ENCODE peak calls at places on chromosomes 2 and 18, in ten cellular contexts. L, Z, B, K, Q, I, M, D, H and O are unnamed samples.

GRCh38 chr2:8138923-8139667 is 542.8 kb upstream of the ID2 start:
- DNase-seq in L (no peak), Z (peak), B (no peak), K (no peak), Q (no peak), I (no peak), M (no peak), D (no peak), H (peak), O (no peak)

GRCh38 chr2:120344991-120345975 is 653 bp upstream of the INHBB start:
- DNase-seq in L (no peak), Z (no peak), B (no peak), K (no peak), Q (peak), I (no peak), M (peak), D (no peak), H (no peak), O (no peak)

GRCh38 chr2:138071720-138072719 is 107.7 kb downstream of the HNMT start:
- DNase-seq in L (no peak), Z (no peak), B (peak), K (no peak), Q (no peak), I (no peak), M (peak), D (peak), H (no peak), O (peak)

GRCh38 chr2:227942021-227942420 is 70.6 kb downstream of the DAW1 start:
- DNase-seq in L (no peak), Z (no peak), B (no peak), K (no peak), Q (no peak), I (no peak), M (no peak), D (no peak), H (no peak), O (no peak)

GRCh38 chr2:11717623-11718022 is 28.8 kb upstream of the LPIN1 start:
- DNase-seq in L (no peak), Z (no peak), B (no peak), K (no peak), Q (no peak), I (no peak), M (no peak), D (no peak), H (no peak), O (no peak)

GRCh38 chr2:151774506-151774905 is 40.2 kb upstream of the NEB start:
- DNase-seq in L (no peak), Z (no peak), B (no peak), K (no peak), Q (no peak), I (no peak), M (no peak), D (no peak), H (no peak), O (no peak)

GRCh38 chr2:179106342-179107178 is 56.6 kb upstream of the CCDC141 start:
- DNase-seq in L (peak), Z (no peak), B (peak), K (no peak), Q (no peak), I (no peak), M (peak), D (peak), H (no peak), O (peak)

GRCh38 chr2:158414538-158414937 is 42.0 kb downstream of the CCDC148 start:
- DNase-seq in L (no peak), Z (no peak), B (no peak), K (no peak), Q (no peak), I (no peak), M (no peak), D (no peak), H (no peak), O (no peak)

GRCh38 chr2:74849228-74849892 is 15.4 kb downstream of the HK2 start:
- DNase-seq in L (peak), Z (no peak), B (no peak), K (peak), Q (peak), I (peak), M (no peak), D (no peak), H (no peak), O (no peak)

GRCh38 chr2:25347205-25347815 is 5.6 kb upstream of the DNMT3A start:
- DNase-seq in L (no peak), Z (no peak), B (no peak), K (no peak), Q (no peak), I (no peak), M (peak), D (no peak), H (no peak), O (no peak)

GRCh38 chr2:215830313-215830712 is 183.0 kb downstream of the MREG start:
- DNase-seq in L (peak), Z (peak), B (no peak), K (no peak), Q (no peak), I (no peak), M (peak), D (no peak), H (peak), O (no peak)

GRCh38 chr2:26345554-26346453 is at the start of gene SELENOI:
- DNase-seq in L (peak), Z (peak), B (peak), K (peak), Q (peak), I (peak), M (peak), D (peak), H (peak), O (peak)

GRCh38 chr18:49727816-49728215 is 85.5 kb downstream of the ACAA2 start:
- DNase-seq in L (no peak), Z (no peak), B (no peak), K (no peak), Q (no peak), I (no peak), M (no peak), D (no peak), H (no peak), O (no peak)

GRCh38 chr2:10448646-10449480 is 736 bp upstream of the ODC1 start:
- DNase-seq in L (peak), Z (peak), B (no peak), K (peak), Q (peak), I (peak), M (no peak), D (peak), H (peak), O (no peak)

GRCh38 chr2:68284896-68285295 is 32.6 kb upstream of the PPP3R1 start:
- DNase-seq in L (peak), Z (peak), B (no peak), K (no peak), Q (no peak), I (no peak), M (peak), D (no peak), H (no peak), O (no peak)

GRCh38 chr2:17616405-17616804 is 75.9 kb downstream of the VSNL1 start:
- DNase-seq in L (no peak), Z (no peak), B (peak), K (no peak), Q (no peak), I (no peak), M (no peak), D (no peak), H (no peak), O (no peak)

GRCh38 chr2:160336091-160336490 is 136.0 kb upstream of the ITGB6 start:
- DNase-seq in L (no peak), Z (no peak), B (no peak), K (no peak), Q (no peak), I (no peak), M (no peak), D (no peak), H (no peak), O (no peak)

GRCh38 chr2:71605173-71605641 is 151.8 kb downstream of the DYSF start:
- DNase-seq in L (peak), Z (peak), B (peak), K (peak), Q (no peak), I (no peak), M (no peak), D (no peak), H (peak), O (no peak)

GRCh38 chr18:2570772-2571199 is 519 bp downstream of the METTL4 start:
- DNase-seq in L (peak), Z (peak), B (peak), K (peak), Q (peak), I (peak), M (peak), D (peak), H (peak), O (no peak)

GRCh38 chr2:166417669-166418068 is 41.9 kb upstream of the SCN9A start:
- DNase-seq in L (no peak), Z (no peak), B (no peak), K (no peak), Q (peak), I (peak), M (peak), D (no peak), H (no peak), O (no peak)

GRCh38 chr2:100992262-100992661 is 9.8 kb upstream of the RPL31 start:
- DNase-seq in L (no peak), Z (no peak), B (peak), K (no peak), Q (no peak), I (no peak), M (no peak), D (no peak), H (no peak), O (no peak)

GRCh38 chr2:202721621-202722020 is 86.9 kb downstream of the FAM117B start:
- DNase-seq in L (no peak), Z (no peak), B (no peak), K (no peak), Q (peak), I (no peak), M (peak), D (no peak), H (no peak), O (no peak)

GRCh38 chr2:120508581-120509041 is 162.7 kb downstream of the INHBB start:
- DNase-seq in L (no peak), Z (no peak), B (no peak), K (no peak), Q (no peak), I (no peak), M (no peak), D (no peak), H (peak), O (peak)

GRCh38 chr18:36808681-36809080 is 20.1 kb downstream of the TPGS2 start:
- DNase-seq in L (no peak), Z (no peak), B (no peak), K (no peak), Q (no peak), I (no peak), M (no peak), D (no peak), H (no peak), O (no peak)

GRCh38 chr2:43848174-43848573 is 9.4 kb downstream of the ABCG8 start:
- DNase-seq in L (no peak), Z (no peak), B (no peak), K (no peak), Q (no peak), I (peak), M (no peak), D (no peak), H (no peak), O (no peak)

GRCh38 chr18:65753520-65753919 is 2.7 kb downstream of the CDH7 start:
- DNase-seq in L (no peak), Z (no peak), B (no peak), K (no peak), Q (peak), I (peak), M (peak), D (no peak), H (no peak), O (no peak)

GRCh38 chr2:119174216-119174992 is 15.9 kb upstream of the C1QL2 start:
- DNase-seq in L (peak), Z (no peak), B (no peak), K (peak), Q (peak), I (peak), M (peak), D (peak), H (no peak), O (no peak)

GRCh38 chr2:240964854-240965295 is 33.5 kb upstream of the SNED1 start:
- DNase-seq in L (no peak), Z (no peak), B (peak), K (peak), Q (no peak), I (peak), M (no peak), D (no peak), H (no peak), O (no peak)

GRCh38 chr2:239949537-239949936 is 75.6 kb downstream of the NDUFA10 start:
- DNase-seq in L (no peak), Z (no peak), B (no peak), K (peak), Q (no peak), I (no peak), M (no peak), D (no peak), H (no peak), O (no peak)

GRCh38 chr2:237414056-237414661 is at the start of gene COL6A3:
- DNase-seq in L (peak), Z (peak), B (peak), K (no peak), Q (no peak), I (no peak), M (peak), D (no peak), H (peak), O (no peak)

GRCh38 chr2:27390822-27391679 is 10.5 kb upstream of the ZNF513 start:
- DNase-seq in L (no peak), Z (no peak), B (no peak), K (no peak), Q (no peak), I (no peak), M (no peak), D (no peak), H (no peak), O (no peak)
- H3K27ac ChIP-seq in L (no peak), Z (no peak), B (no peak), K (peak), Q (no peak), I (no peak), M (no peak), D (no peak), H (no peak), O (no peak)

GRCh38 chr2:144510206-144510991 is 9.5 kb downstream of the ZEB2 start:
- DNase-seq in L (peak), Z (no peak), B (peak), K (peak), Q (peak), I (no peak), M (peak), D (no peak), H (peak), O (no peak)
- H3K27ac ChIP-seq in L (peak), Z (peak), B (peak), K (peak), Q (no peak), I (no peak), M (peak), D (no peak), H (peak), O (no peak)

GRCh38 chr2:207131634-207132418 is 33.9 kb downstream of the KLF7 start:
- DNase-seq in L (no peak), Z (no peak), B (no peak), K (no peak), Q (no peak), I (no peak), M (no peak), D (no peak), H (no peak), O (no peak)

GRCh38 chr2:207135340-207135739 is 30.4 kb downstream of the KLF7 start:
- DNase-seq in L (no peak), Z (no peak), B (no peak), K (no peak), Q (no peak), I (no peak), M (no peak), D (no peak), H (no peak), O (no peak)

GRCh38 chr2:207133862-207134519 is 31.8 kb downstream of the KLF7 start:
- DNase-seq in L (peak), Z (peak), B (peak), K (no peak), Q (peak), I (peak), M (peak), D (no peak), H (peak), O (peak)

GRCh38 chr2:207130958-207131521 is 34.7 kb downstream of the KLF7 start:
- DNase-seq in L (no peak), Z (no peak), B (no peak), K (no peak), Q (no peak), I (no peak), M (no peak), D (no peak), H (no peak), O (no peak)

DNA sequence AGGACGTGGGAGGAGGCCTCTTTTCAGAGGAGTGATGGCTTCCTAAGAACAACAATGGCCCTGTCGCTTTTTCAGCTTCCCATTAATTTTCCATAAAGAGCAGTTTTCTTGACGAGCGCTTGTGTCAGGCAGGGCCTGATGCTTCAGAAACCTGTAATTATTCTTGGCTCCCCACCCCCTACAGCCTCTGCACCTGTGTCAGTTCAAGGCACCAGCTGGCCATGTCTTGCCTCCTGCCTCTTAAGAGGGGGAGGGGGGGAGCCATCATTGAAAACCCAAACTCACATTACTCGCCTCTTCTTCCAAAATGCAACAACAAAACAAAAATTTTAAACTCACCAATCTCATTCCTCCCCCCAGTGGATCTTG is 32.3 kb downstream of the KLF7 start:
- DNase-seq in L (peak), Z (no peak), B (no peak), K (no peak), Q (peak), I (peak), M (no peak), D (no peak), H (no peak), O (no peak)
- H3K27ac ChIP-seq in L (peak), Z (peak), B (peak), K (no peak), Q (peak), I (peak), M (peak), D (peak), H (peak), O (peak)

DNA sequence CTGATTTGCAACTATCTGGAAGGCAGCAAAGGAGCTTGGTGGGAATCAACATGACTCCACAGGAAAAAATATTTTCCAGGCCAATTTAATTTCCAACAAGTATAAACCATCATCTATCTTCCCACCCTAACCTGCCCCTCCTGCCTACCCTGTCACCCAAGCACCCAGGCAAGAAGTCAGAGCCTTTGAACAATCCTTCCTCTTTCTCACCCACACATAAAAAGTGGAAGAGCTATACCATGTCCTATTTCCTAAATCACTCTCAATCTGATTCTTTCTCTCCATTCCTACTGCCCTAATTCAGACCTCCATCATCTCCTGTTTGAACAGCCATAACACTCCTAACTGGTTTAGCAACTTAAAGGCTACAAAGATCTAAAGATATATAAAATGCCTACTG is 12.6 kb downstream of the SPIRE1 start:
- DNase-seq in L (no peak), Z (no peak), B (no peak), K (no peak), Q (no peak), I (no peak), M (no peak), D (no peak), H (no peak), O (no peak)
- H3K27ac ChIP-seq in L (peak), Z (no peak), B (no peak), K (no peak), Q (no peak), I (no peak), M (no peak), D (no peak), H (peak), O (peak)

DNA sequence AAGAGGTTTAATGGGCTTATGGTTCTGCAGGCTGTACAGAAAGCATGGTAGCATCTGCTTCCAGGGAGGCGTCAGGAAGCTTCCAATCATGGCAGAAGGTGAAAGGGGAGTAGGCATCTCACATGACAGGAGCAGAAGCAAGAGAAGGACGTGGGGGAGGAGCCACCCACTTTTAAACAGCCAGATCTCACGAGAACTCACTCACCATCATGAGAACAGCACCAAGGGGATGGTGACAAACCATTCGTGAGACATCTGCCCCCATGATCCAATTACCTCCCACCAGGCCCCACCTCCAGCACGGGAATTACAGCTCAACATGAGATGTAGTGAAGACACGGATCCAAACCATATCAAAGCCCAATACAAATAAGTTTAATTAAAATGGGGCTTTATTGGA is 113.8 kb downstream of the ATL2 start:
- DNase-seq in L (no peak), Z (no peak), B (no peak), K (no peak), Q (no peak), I (no peak), M (no peak), D (no peak), H (no peak), O (no peak)
- H3K27ac ChIP-seq in L (no peak), Z (no peak), B (no peak), K (no peak), Q (no peak), I (no peak), M (no peak), D (no peak), H (no peak), O (no peak)

GRCh38 chr2:85131116-85131515 is 2.1 kb upstream of the TCF7L1 start:
- DNase-seq in L (no peak), Z (peak), B (no peak), K (no peak), Q (peak), I (no peak), M (peak), D (no peak), H (no peak), O (no peak)

GRCh38 chr2:85130407-85130806 is 2.8 kb upstream of the TCF7L1 start:
- DNase-seq in L (no peak), Z (no peak), B (no peak), K (no peak), Q (no peak), I (no peak), M (no peak), D (no peak), H (no peak), O (no peak)

GRCh38 chr2:85133751-85134254 is 611 bp downstream of the TCF7L1 start:
- DNase-seq in L (peak), Z (peak), B (peak), K (no peak), Q (peak), I (no peak), M (peak), D (peak), H (peak), O (no peak)

GRCh38 chr2:85132834-85133637 is at the start of gene TCF7L1:
- DNase-seq in L (peak), Z (peak), B (peak), K (peak), Q (peak), I (peak), M (peak), D (peak), H (peak), O (peak)

GRCh38 chr2:85132392-85132791 is 800 bp upstream of the TCF7L1 start:
- DNase-seq in L (no peak), Z (peak), B (no peak), K (no peak), Q (peak), I (no peak), M (no peak), D (no peak), H (peak), O (no peak)
- H3K27ac ChIP-seq in L (no peak), Z (peak), B (no peak), K (no peak), Q (peak), I (no peak), M (peak), D (peak), H (peak), O (no peak)

GRCh38 chr18:26227051-26227672 is 917 bp downstream of the TAF4B start:
- DNase-seq in L (no peak), Z (peak), B (no peak), K (no peak), Q (peak), I (peak), M (peak), D (no peak), H (no peak), O (no peak)

GRCh38 chr18:26228562-26229260 is 2.5 kb downstream of the TAF4B start:
- DNase-seq in L (no peak), Z (no peak), B (no peak), K (no peak), Q (no peak), I (peak), M (no peak), D (no peak), H (no peak), O (no peak)

GRCh38 chr18:26225022-26225693 is 1.1 kb upstream of the TAF4B start:
- DNase-seq in L (no peak), Z (no peak), B (no peak), K (no peak), Q (peak), I (no peak), M (no peak), D (no peak), H (no peak), O (peak)

GRCh38 chr18:26226229-26227050 is at the start of gene TAF4B:
- DNase-seq in L (peak), Z (peak), B (peak), K (peak), Q (peak), I (peak), M (peak), D (peak), H (peak), O (peak)

DNA sequence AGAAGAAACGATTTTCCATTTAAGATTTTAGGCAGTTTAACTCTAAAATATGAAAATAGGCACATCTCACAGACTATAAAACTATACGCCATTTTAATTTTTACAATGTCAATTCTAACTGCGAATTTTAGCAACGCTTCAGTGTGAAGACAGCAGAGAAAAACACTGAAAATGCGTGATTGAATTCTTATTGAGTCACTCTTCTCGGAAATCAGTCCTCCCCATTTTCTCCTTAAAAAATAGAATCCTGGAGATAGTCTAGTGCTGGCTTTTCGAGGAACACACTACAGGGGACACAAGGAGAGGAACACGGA is 373 bp upstream of the TAF4B start:
- DNase-seq in L (no peak), Z (no peak), B (no peak), K (no peak), Q (no peak), I (no peak), M (no peak), D (no peak), H (no peak), O (no peak)
- H3K27ac ChIP-seq in L (no peak), Z (peak), B (no peak), K (peak), Q (no peak), I (peak), M (no peak), D (peak), H (peak), O (peak)